ENCODE peak calls at places on chromosomes 6 and 20, in four cellular contexts. M is HL-60, Z is adrenal gland, Q is transverse colon. V is an unnamed sample.

GRCh38 chr6:29516108-29516507 is 28.4 kb upstream of the MAS1L start:
- DNase-seq in Q (no peak), M (no peak), Z (no peak), V (peak)

GRCh38 chr20:41264819-41265218 is 52.7 kb downstream of the ZHX3 start:
- DNase-seq in M (no peak), Z (no peak), Q (no peak), V (no peak)

GRCh38 chr20:62644044-62644795 is 1.9 kb downstream of the SLCO4A1 start:
- DNase-seq in Z (no peak), Q (peak), M (no peak), V (peak)

GRCh38 chr6:162917506-162917905 is 189.7 kb downstream of the PACRG start:
- DNase-seq in Z (no peak), Q (no peak), M (no peak), V (no peak)

GRCh38 chr6:39707962-39708683 is 17.1 kb downstream of the KIF6 start:
- DNase-seq in Z (no peak), M (no peak), Q (no peak), V (no peak)

GRCh38 chr20:23564927-23565326 is 3.4 kb downstream of the CST9L start:
- DNase-seq in M (no peak), Z (no peak), Q (no peak), V (no peak)

GRCh38 chr6:160124007-160124406 is 2.4 kb downstream of the SLC22A1 start:
- DNase-seq in Q (no peak), Z (no peak), M (no peak), V (no peak)

GRCh38 chr6:121885399-121886152 is 450.1 kb downstream of the GJA1 start:
- DNase-seq in Z (no peak), Q (no peak), M (no peak), V (no peak)

GRCh38 chr6:104700371-104701185 is 159.1 kb downstream of the HACE1 start:
- DNase-seq in Z (no peak), M (no peak), Q (no peak), V (no peak)

GRCh38 chr20:59994697-59995122 is 36.5 kb downstream of the CDH26 start:
- DNase-seq in Z (no peak), Q (peak), M (no peak), V (no peak)

GRCh38 chr20:9999660-10000059 is 35.1 kb upstream of the ANKEF1 start:
- DNase-seq in Q (no peak), Z (peak), M (peak), V (no peak)
- H3K27ac ChIP-seq in Q (no peak), Z (no peak), M (no peak), V (no peak)

DNA sequence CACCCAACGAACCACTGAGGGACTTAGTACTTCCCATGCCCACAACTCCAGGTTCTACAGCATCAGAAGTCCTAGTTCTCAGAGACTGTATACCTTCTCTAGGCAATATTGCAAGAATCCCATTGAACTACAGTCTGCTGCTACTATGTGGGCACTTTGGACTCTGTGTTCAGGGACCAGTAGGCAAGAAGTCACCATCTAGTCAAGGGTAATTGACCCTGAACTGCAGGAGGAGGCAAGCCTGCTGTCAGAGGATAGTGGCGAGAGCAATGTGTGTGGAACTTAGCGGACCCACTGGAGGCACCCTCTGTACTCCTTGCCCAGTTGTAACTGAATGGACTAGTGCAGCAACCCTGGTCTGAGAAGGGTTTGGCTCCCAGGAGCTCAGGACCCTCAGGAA is 15.7 kb downstream of the HEBP2 start:
- DNase-seq in M (no peak), Z (no peak), Q (no peak), V (no peak)
- H3K27ac ChIP-seq in M (no peak), Z (no peak), Q (no peak), V (no peak)

GRCh38 chr6:49509342-49509741 is 9.6 kb downstream of the GLYATL3 start:
- DNase-seq in Q (no peak), M (no peak), Z (no peak), V (no peak)

GRCh38 chr6:49506569-49507111 is 6.9 kb downstream of the GLYATL3 start:
- DNase-seq in Z (no peak), M (no peak), Q (peak), V (no peak)

GRCh38 chr6:49499623-49500022 is at the start of gene GLYATL3:
- DNase-seq in Z (no peak), Q (no peak), M (no peak), V (no peak)

GRCh38 chr6:49499121-49499520 is 602 bp upstream of the GLYATL3 start:
- DNase-seq in M (no peak), Z (no peak), Q (no peak), V (no peak)

GRCh38 chr6:49504666-49505065 is 4.9 kb downstream of the GLYATL3 start:
- DNase-seq in Q (no peak), M (no peak), Z (no peak), V (no peak)
- H3K27ac ChIP-seq in Q (no peak), M (no peak), Z (no peak), V (no peak)

DNA sequence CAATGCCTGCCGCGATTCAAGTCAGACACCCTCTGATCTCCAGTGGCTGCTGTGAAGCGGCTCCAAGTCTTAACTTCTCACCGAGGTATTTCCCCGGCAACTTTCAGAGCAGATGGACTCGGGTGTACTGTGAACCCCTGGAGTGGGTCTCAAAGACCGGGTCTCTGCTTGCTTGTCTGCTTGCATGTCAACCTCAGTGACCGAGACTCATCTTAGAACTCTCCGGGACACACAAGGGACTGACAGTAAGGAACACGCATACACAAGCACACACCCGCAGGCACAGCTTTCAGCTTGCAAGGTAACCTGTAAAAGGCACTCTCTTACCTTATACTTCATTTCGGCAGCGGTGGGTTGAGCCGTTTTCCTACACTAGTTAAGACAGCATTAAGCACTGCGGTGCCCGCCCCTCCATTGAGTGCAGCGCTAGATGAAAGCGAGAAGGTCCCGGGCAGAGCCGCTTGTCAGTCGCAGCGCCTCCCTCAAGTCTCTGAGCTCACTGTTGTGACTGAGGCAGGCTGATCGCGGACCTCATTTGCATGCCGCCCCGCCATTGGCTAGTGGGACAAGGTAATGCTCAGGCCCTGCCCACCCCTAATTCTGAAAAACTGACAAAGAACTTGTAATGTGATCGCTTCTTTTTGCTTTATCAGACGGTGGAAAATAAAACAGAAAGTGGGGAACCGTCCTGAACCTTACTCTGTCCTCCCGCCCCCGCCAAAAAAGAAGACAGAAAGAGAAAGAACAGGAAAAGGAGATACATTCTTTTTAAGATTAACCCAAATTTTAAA is at the start of gene NEDD9:
- DNase-seq in Z (peak), M (peak), Q (peak), V (peak)
- H3K27ac ChIP-seq in Z (peak), M (peak), Q (peak), V (peak)

GRCh38 chr6:127475135-127475822 is 16.1 kb upstream of the KIAA0408 start:
- DNase-seq in M (no peak), Z (no peak), Q (no peak), V (no peak)
- H3K27ac ChIP-seq in M (no peak), Z (no peak), Q (no peak), V (no peak)

GRCh38 chr6:169654590-169655391 is 47.0 kb downstream of the WDR27 start:
- DNase-seq in M (no peak), Q (peak), Z (peak), V (peak)
- H3K27ac ChIP-seq in M (no peak), Q (peak), Z (peak), V (peak)

DNA sequence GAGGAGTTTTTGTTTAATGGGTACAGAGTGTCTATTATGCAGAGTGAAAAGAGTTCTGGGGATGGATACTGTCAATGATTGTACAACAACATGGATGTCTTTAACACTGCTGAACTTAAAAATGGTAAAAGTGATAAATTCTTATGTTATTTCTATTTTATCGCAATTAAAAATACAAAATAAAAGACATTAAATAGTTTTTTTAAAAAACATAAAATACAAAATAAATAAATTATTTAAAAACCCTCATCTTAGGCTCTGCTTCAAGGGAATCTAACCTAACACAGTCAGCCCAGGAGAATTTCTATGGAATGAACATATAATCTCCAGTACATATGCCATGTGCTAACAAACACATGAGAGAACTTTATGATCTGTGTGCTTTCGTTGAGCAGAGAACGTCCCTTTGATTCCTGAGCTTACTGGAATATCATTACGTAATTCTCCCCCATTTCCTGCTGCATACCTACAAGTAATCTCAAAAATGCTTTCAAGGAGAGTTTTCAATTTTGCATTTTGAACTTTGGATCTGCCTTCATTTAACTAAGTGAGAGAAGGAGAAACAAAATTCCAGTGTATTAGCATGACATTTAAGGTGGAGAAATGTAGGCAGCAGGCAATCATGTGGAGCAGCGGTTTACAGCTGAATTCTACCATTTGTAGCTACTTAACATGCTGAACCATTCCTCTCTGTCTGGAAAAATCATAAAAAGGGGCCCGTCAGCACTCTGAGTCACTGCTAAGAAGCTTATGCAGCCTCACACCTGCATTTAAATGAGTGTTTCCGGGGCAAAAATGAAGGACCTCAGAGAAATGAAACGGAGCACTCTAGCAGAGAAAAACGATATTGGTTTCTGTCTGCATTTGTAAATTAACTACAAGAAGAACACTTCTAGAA is 451.4 kb downstream of the PLCB1 start:
- DNase-seq in Z (no peak), M (no peak), Q (peak), V (no peak)
- H3K27ac ChIP-seq in Z (no peak), M (no peak), Q (no peak), V (no peak)

GRCh38 chr20:58208944-58209343 is 19.5 kb downstream of the ANKRD60 start:
- DNase-seq in Q (no peak), M (no peak), Z (no peak), V (no peak)

GRCh38 chr20:58213112-58213511 is 15.3 kb downstream of the ANKRD60 start:
- DNase-seq in Q (no peak), Z (no peak), M (no peak), V (no peak)

GRCh38 chr20:58212636-58213035 is 15.8 kb downstream of the ANKRD60 start:
- DNase-seq in Z (no peak), M (no peak), Q (no peak), V (no peak)

GRCh38 chr20:58210398-58210747 is 18.1 kb downstream of the ANKRD60 start:
- DNase-seq in M (no peak), Z (no peak), Q (no peak), V (no peak)

DNA sequence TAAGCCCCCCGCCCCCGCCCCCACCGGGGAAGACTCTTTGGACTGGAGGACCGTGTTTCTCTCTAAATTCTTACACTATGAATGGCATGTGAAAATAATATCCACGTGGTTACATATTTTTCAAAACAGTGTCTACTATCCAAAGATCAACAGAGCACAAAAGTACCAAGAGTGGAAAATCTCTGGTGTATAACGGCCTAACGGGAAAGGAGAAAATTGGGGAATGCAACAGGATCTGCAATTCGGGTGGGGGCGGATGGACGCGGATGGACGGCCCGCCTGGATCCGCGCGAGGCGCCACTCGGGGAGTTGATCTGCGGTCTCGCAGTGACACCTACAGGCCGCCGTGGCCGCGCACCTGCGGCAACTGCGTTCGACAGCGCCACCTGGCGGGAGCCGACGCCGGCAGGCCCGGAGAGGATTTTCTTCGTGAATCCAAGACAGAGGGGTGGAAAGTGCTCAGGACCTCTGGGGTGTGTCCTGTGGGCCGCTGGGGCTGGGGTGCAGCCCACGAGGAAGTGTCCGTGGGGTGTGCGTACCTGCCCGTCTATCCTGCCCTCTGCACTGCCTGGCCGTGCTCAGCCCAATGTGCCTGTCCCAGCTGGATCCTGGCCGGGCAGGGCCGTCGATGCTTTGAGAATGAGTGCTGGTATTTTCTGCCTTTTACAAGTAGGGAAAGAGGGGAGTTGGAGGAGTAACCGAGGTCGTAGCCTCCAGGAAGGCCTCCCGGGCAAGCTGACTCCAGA is 18.6 kb downstream of the ANKRD60 start:
- DNase-seq in Q (peak), Z (peak), M (peak), V (peak)
- H3K27ac ChIP-seq in Q (no peak), Z (no peak), M (no peak), V (no peak)

DNA sequence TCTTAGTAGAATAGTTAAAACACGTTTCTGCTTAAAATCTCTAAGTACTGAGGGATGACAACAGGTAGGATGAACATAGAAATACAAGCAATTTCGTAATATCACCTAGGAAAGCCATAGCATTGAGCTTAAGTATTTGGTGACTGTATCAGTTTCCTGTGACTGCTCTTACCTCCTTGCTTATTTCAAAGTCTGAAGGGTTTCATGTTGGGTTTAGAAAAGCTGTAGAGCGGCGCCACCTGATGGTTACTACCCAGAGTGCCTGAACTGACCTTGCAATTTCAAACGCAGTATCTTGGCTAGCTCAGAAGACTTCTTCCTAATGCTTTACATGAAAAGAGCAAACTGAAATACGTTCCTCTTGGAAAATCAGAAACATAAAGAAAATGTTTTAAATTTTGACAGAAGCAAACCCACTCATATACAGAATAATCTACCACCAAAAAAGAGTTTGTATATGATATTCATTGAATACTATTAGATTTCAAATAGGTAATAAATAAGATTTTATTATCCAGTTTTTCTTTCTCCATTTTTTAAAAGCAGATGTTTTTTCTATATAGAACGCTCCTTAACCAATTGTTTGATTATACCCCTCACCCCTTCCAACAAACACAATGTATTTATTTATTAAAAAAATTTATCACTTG is 82.3 kb upstream of the RIPOR2 start:
- DNase-seq in M (no peak), Q (peak), Z (peak), V (peak)
- H3K27ac ChIP-seq in M (no peak), Q (no peak), Z (no peak), V (no peak)